ENCODE peak calls at places on chromosomes 3 and 15, in ten cellular contexts. V, T, F, S, L, O, K, H, G and A are unnamed samples.

GRCh38 chr3:151925876-151926275 is 52.4 kb downstream of the SUCNR1 start:
- DNase-seq in T (no peak), S (peak; percentile 67), O (no peak), V (no peak), L (no peak), H (peak; percentile 63), K (peak; percentile 94), F (no peak), G (peak; percentile 74), A (no peak)

GRCh38 chr3:100047455-100048141 is 66.7 kb downstream of the FILIP1L start:
- DNase-seq in F (no peak), K (peak; percentile 99), G (peak; percentile 97), L (no peak), O (no peak), V (no peak), S (peak; percentile 58), H (peak; percentile 73), T (no peak), A (peak; percentile 54)

GRCh38 chr3:76131396-76132153 is 346.2 kb upstream of the ZNF717 start:
- DNase-seq in G (peak; percentile 1), O (no peak), L (no peak), T (no peak), V (no peak), F (no peak), H (peak; percentile 2), K (peak; percentile 45), S (no peak), A (peak; percentile 10)

GRCh38 chr15:73881539-73882320 is 8.4 kb downstream of the TBC1D21 start:
- DNase-seq in S (no peak), V (no peak), H (no peak), G (no peak), T (no peak), F (no peak), K (no peak), L (no peak), O (no peak), A (no peak)

GRCh38 chr3:186181901-186182300 is 73.0 kb upstream of the ETV5 start:
- DNase-seq in S (no peak), O (no peak), G (no peak), V (no peak), L (no peak), K (no peak), F (no peak), T (no peak), H (no peak), A (no peak)

GRCh38 chr3:73572371-73572770 is 52.4 kb downstream of the PDZRN3 start:
- DNase-seq in G (peak; percentile 35), V (no peak), K (peak; percentile 57), F (no peak), S (no peak), L (no peak), O (no peak), T (no peak), H (no peak), A (peak; percentile 68)

GRCh38 chr15:63880019-63880418 is 46.3 kb upstream of the HERC1 start:
- DNase-seq in G (no peak), L (no peak), K (no peak), T (no peak), S (no peak), V (no peak), F (no peak), O (peak; percentile 20), H (no peak), A (no peak)

GRCh38 chr15:92884459-92884812 is 15.7 kb upstream of the CHD2 start:
- DNase-seq in O (no peak), L (no peak), K (no peak), G (no peak), V (no peak), F (no peak), T (no peak), H (peak; percentile 27), S (peak; percentile 25), A (no peak)

GRCh38 chr3:124972457-124972856 is 37.9 kb upstream of the MUC13 start:
- DNase-seq in V (no peak), O (no peak), F (no peak), G (no peak), S (no peak), H (no peak), K (no peak), L (no peak), T (no peak), A (peak; percentile 84)

GRCh38 chr3:187104956-187105355 is 34.3 kb downstream of the RPL39L start:
- DNase-seq in K (peak; percentile 36), L (no peak), O (no peak), F (peak; percentile 62), H (peak; percentile 83), G (no peak), T (no peak), V (no peak), S (no peak), A (no peak)

GRCh38 chr15:65370885-65371284 is 6.9 kb downstream of the IGDCC3 start:
- DNase-seq in K (no peak), L (no peak), G (no peak), O (peak; percentile 29), T (no peak), F (no peak), H (no peak), S (no peak), V (no peak), A (no peak)
- H3K4me1 ChIP-seq in K (no peaks in the 10 kb centered on the region), L (no peaks in the 10 kb centered on the region), G (no peaks in the 10 kb centered on the region), O (no peaks in the 10 kb centered on the region), T (no peaks in the 10 kb centered on the region), F (no peaks in the 10 kb centered on the region), H (peaks cover 28% of the 10 kb centered on the region), S (no peaks in the 10 kb centered on the region), V (no peaks in the 10 kb centered on the region), A (peaks cover 28% of the 10 kb centered on the region)

DNA sequence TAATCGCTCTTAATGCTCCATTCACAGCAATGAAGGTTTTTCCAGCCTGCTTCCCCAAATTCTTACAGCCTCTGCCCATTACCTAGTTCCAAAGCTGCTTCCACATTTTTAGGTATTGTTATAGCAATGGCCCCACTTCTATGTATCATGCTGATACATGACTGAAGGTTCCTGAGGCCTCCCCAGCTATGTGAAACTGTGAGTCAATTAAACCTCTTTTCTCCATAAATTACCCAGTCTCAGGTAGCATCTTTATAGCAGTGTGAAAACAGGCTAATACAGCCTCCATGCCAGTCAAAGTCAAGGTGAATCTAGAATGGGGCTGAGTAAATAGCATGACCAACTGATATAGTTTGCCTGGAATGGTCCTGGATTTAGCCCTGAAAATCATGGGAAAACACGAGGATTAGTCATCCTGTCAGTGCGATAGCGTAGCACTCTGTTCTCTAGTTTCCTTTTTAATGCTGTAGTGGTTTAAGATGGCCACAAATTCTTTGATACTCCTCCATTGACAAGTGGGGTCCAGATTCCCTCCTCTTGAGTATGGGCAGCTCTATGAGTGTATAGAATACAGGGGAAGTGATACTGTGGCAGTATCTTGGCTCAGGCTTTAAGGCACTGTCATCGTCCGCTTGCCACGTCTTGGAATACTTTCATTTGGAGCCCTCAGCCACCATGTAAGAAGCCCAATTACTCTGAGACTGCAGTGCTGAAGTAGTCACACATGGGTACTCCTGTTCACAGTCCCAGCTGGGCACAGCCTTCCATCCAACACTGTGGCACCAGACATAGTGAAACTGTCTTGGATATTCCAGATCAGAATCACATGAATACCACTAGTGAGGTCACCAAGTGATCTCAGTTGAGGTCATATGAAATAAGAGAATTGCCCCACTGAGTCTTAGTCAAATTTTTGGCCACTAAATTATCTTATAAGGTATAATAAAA is 94.0 kb upstream of the PLCL2 start:
- DNase-seq in K (no peak), V (no peak), O (no peak), F (no peak), G (no peak), S (no peak), T (no peak), L (no peak), H (peak; percentile 11), A (no peak)
- H3K27ac ChIP-seq in K (no peak overlapping the region), V (no peak overlapping the region), O (no peak overlapping the region), F (no peak overlapping the region), G (no peak overlapping the region), S (no peak overlapping the region), T (no peak overlapping the region), L (no peak overlapping the region), H (no peak overlapping the region), A (no peak overlapping the region)

DNA sequence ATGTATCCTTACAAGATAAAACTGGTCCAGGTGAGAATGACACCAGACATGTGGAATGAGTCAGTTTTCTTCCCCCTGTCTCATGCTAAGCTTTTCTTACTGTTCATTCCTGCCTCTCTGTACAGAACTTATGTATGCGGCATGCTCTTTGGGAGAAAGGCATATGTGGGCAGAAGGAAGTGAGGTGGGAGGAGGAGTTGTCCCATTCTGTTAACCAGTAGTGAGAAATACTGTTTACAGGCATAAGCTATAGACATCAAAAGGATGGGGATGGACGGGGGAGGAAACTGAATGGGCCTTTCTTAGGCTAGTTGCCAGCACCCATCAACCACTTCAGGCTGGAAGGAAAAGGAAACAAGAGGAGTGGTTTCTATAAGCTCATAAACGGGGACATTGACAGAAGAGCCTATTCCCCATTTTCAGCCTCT is 143.6 kb upstream of the BHLHE40 start:
- DNase-seq in V (no peak), F (no peak), K (peak; percentile 52), O (no peak), H (peak; percentile 33), L (no peak), T (no peak), G (peak; percentile 45), S (peak; percentile 40), A (no peak)
- H3K4me1 ChIP-seq in V (no peaks in the 10 kb centered on the region), F (peaks cover 13% of the 10 kb centered on the region), K (peaks cover 7% of the 10 kb centered on the region), O (no peaks in the 10 kb centered on the region), H (peaks cover 6% of the 10 kb centered on the region), L (peaks cover 8% of the 10 kb centered on the region), T (no peaks in the 10 kb centered on the region), G (peaks cover 21% of the 10 kb centered on the region), S (peaks cover 12% of the 10 kb centered on the region), A (peaks cover 5% of the 10 kb centered on the region)

DNA sequence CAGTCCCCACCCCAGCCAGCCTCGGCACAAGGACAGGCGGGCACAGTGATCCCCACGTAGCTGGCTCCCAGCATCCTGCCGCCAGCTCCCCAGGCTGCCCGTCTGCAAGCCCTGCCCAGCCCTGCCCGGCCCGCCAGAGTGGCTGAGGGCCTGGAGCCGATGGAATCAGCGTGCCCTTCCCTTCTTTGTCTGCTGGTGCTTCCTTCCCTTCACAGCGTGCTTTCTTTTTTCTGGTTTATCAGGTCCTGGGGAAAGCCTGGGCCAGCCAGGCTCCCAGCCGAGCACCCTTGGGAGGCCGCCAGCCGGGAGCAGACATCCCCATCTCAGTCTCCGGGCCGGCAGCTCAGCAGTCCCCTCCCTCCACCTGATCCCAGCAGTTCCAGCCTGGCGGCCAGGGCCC is 54.7 kb upstream of the SMAD6 start:
- DNase-seq in G (peak; percentile 20), L (no peak), V (peak; percentile 80), O (no peak), T (peak; percentile 60), F (no peak), S (peak; percentile 82), H (peak; percentile 71), K (no peak), A (no peak)
- H3K27ac ChIP-seq in G (no peak overlapping the region), L (no peak overlapping the region), V (peak overlapping the region; percentile 79), O (peak overlapping the region; percentile 57), T (peak overlapping the region; percentile 25), F (peak overlapping the region; percentile 61), S (peak overlapping the region; percentile 72), H (peak overlapping the region; percentile 65), K (no peak overlapping the region), A (no peak overlapping the region)

GRCh38 chr3:123638936-123639680 is 54.3 kb upstream of the HACD2 start:
- DNase-seq in K (no peak), L (no peak), G (no peak), H (no peak), T (no peak), S (no peak), F (no peak), V (no peak), O (no peak), A (no peak)
- H3K4me1 ChIP-seq in K (peaks cover 11% of the 10 kb centered on the region), L (peaks cover 4% of the 10 kb centered on the region), G (peaks cover 19% of the 10 kb centered on the region), H (peaks cover 15% of the 10 kb centered on the region), T (no peaks in the 10 kb centered on the region), S (no peaks in the 10 kb centered on the region), F (peaks cover 23% of the 10 kb centered on the region), V (peaks cover 3% of the 10 kb centered on the region), O (peaks cover 20% of the 10 kb centered on the region), A (peaks cover 8% of the 10 kb centered on the region)